ENCODE peak calls at places on chromosomes 3 and 15, in five cellular contexts. One of them, this sample, is unnamed.

GRCh38 chr15:54576303-54576935 is 598.2 kb downstream of the UNC13C start:
- DNase-seq in adipocyte: no peak
- DNase-seq in activated naive CD8-positive, alpha-beta T cell treated with anti-CD3 and anti-CD28 coated beads for 36 hours: no peak
- DNase-seq in glutamatergic neuron: no peak
- DNase-seq in endothelial cell of umbilical vein: no peak
- DNase-seq in this sample: no peak

GRCh38 chr3:11128682-11129632 is 25.3 kb upstream of the HRH1 start:
- DNase-seq in adipocyte: no peak
- DNase-seq in glutamatergic neuron: no peak
- DNase-seq in activated naive CD8-positive, alpha-beta T cell treated with anti-CD3 and anti-CD28 coated beads for 36 hours: no peak
- DNase-seq in endothelial cell of umbilical vein: no peak
- DNase-seq in this sample: no peak

GRCh38 chr3:161067346-161067745 is 37.8 kb downstream of the B3GALNT1 start:
- DNase-seq in glutamatergic neuron: no peak
- DNase-seq in endothelial cell of umbilical vein: peak
- DNase-seq in adipocyte: no peak
- DNase-seq in activated naive CD8-positive, alpha-beta T cell treated with anti-CD3 and anti-CD28 coated beads for 36 hours: no peak
- DNase-seq in this sample: no peak

GRCh38 chr3:151931171-151931570 is 57.7 kb downstream of the SUCNR1 start:
- DNase-seq in glutamatergic neuron: no peak
- DNase-seq in activated naive CD8-positive, alpha-beta T cell treated with anti-CD3 and anti-CD28 coated beads for 36 hours: no peak
- DNase-seq in endothelial cell of umbilical vein: peak
- DNase-seq in adipocyte: peak
- DNase-seq in this sample: no peak

GRCh38 chr3:6228958-6229683 is 631.8 kb upstream of the GRM7 start:
- DNase-seq in endothelial cell of umbilical vein: no peak
- DNase-seq in adipocyte: no peak
- DNase-seq in glutamatergic neuron: no peak
- DNase-seq in activated naive CD8-positive, alpha-beta T cell treated with anti-CD3 and anti-CD28 coated beads for 36 hours: no peak
- DNase-seq in this sample: no peak

GRCh38 chr3:194731496-194732073 is 45.9 kb downstream of the FAM43A start:
- DNase-seq in glutamatergic neuron: no peak
- DNase-seq in endothelial cell of umbilical vein: no peak
- DNase-seq in activated naive CD8-positive, alpha-beta T cell treated with anti-CD3 and anti-CD28 coated beads for 36 hours: no peak
- DNase-seq in adipocyte: no peak
- DNase-seq in this sample: no peak

GRCh38 chr15:49521802-49522201 is 98.8 kb downstream of the FGF7 start:
- DNase-seq in endothelial cell of umbilical vein: no peak
- DNase-seq in adipocyte: no peak
- DNase-seq in activated naive CD8-positive, alpha-beta T cell treated with anti-CD3 and anti-CD28 coated beads for 36 hours: no peak
- DNase-seq in glutamatergic neuron: no peak
- DNase-seq in this sample: no peak

GRCh38 chr3:11948866-11949265 is 55.3 kb upstream of the SYN2 start:
- DNase-seq in activated naive CD8-positive, alpha-beta T cell treated with anti-CD3 and anti-CD28 coated beads for 36 hours: no peak
- DNase-seq in adipocyte: no peak
- DNase-seq in glutamatergic neuron: no peak
- DNase-seq in endothelial cell of umbilical vein: no peak
- DNase-seq in this sample: no peak

GRCh38 chr3:101703169-101703568 is 16.7 kb upstream of the RPL24 start:
- DNase-seq in endothelial cell of umbilical vein: no peak
- DNase-seq in glutamatergic neuron: no peak
- DNase-seq in activated naive CD8-positive, alpha-beta T cell treated with anti-CD3 and anti-CD28 coated beads for 36 hours: no peak
- DNase-seq in adipocyte: no peak
- DNase-seq in this sample: no peak

GRCh38 chr3:72446406-72447058 is 401.7 kb downstream of the SHQ1 start:
- DNase-seq in activated naive CD8-positive, alpha-beta T cell treated with anti-CD3 and anti-CD28 coated beads for 36 hours: no peak
- DNase-seq in adipocyte: no peak
- DNase-seq in glutamatergic neuron: no peak
- DNase-seq in endothelial cell of umbilical vein: no peak
- DNase-seq in this sample: peak

GRCh38 chr15:29529043-29529442 is 259.4 kb upstream of the NSMCE3 start:
- DNase-seq in adipocyte: no peak
- DNase-seq in endothelial cell of umbilical vein: no peak
- DNase-seq in activated naive CD8-positive, alpha-beta T cell treated with anti-CD3 and anti-CD28 coated beads for 36 hours: no peak
- DNase-seq in glutamatergic neuron: no peak
- DNase-seq in this sample: no peak

GRCh38 chr3:117160176-117160575 is 450.6 kb downstream of the TUSC7 start:
- DNase-seq in activated naive CD8-positive, alpha-beta T cell treated with anti-CD3 and anti-CD28 coated beads for 36 hours: no peak
- DNase-seq in endothelial cell of umbilical vein: no peak
- DNase-seq in adipocyte: no peak
- DNase-seq in glutamatergic neuron: no peak
- DNase-seq in this sample: no peak

GRCh38 chr3:29065211-29065785 is 215.6 kb upstream of the RBMS3 start:
- DNase-seq in adipocyte: peak
- DNase-seq in endothelial cell of umbilical vein: peak
- DNase-seq in glutamatergic neuron: no peak
- DNase-seq in activated naive CD8-positive, alpha-beta T cell treated with anti-CD3 and anti-CD28 coated beads for 36 hours: no peak
- DNase-seq in this sample: no peak

GRCh38 chr15:68389936-68390790 is 41.8 kb downstream of the ITGA11 start:
- DNase-seq in endothelial cell of umbilical vein: peak
- DNase-seq in adipocyte: no peak
- DNase-seq in glutamatergic neuron: no peak
- DNase-seq in activated naive CD8-positive, alpha-beta T cell treated with anti-CD3 and anti-CD28 coated beads for 36 hours: peak
- DNase-seq in this sample: no peak

GRCh38 chr3:180870008-180870733 is 42.3 kb upstream of the FXR1 start:
- DNase-seq in activated naive CD8-positive, alpha-beta T cell treated with anti-CD3 and anti-CD28 coated beads for 36 hours: no peak
- DNase-seq in glutamatergic neuron: peak
- DNase-seq in adipocyte: peak
- DNase-seq in endothelial cell of umbilical vein: peak
- DNase-seq in this sample: no peak

GRCh38 chr15:85533949-85534543 is 153.6 kb downstream of the AKAP13 start:
- DNase-seq in activated naive CD8-positive, alpha-beta T cell treated with anti-CD3 and anti-CD28 coated beads for 36 hours: peak
- DNase-seq in glutamatergic neuron: no peak
- DNase-seq in endothelial cell of umbilical vein: no peak
- DNase-seq in adipocyte: no peak
- DNase-seq in this sample: no peak

GRCh38 chr3:129313415-129313982 is 34.8 kb downstream of the HMCES start:
- DNase-seq in activated naive CD8-positive, alpha-beta T cell treated with anti-CD3 and anti-CD28 coated beads for 36 hours: peak
- DNase-seq in adipocyte: no peak
- DNase-seq in endothelial cell of umbilical vein: no peak
- DNase-seq in glutamatergic neuron: no peak
- DNase-seq in this sample: no peak

GRCh38 chr15:90807074-90807646 is 61.2 kb upstream of the FURIN start:
- DNase-seq in activated naive CD8-positive, alpha-beta T cell treated with anti-CD3 and anti-CD28 coated beads for 36 hours: no peak
- DNase-seq in glutamatergic neuron: no peak
- DNase-seq in adipocyte: no peak
- DNase-seq in endothelial cell of umbilical vein: no peak
- DNase-seq in this sample: no peak

GRCh38 chr3:66048051-66048395 is 9.3 kb upstream of the MAGI1 start:
- DNase-seq in endothelial cell of umbilical vein: peak
- DNase-seq in adipocyte: peak
- DNase-seq in activated naive CD8-positive, alpha-beta T cell treated with anti-CD3 and anti-CD28 coated beads for 36 hours: no peak
- DNase-seq in glutamatergic neuron: no peak
- DNase-seq in this sample: no peak

GRCh38 chr3:147405552-147406254 is 640 bp downstream of the ZIC4 start:
- DNase-seq in activated naive CD8-positive, alpha-beta T cell treated with anti-CD3 and anti-CD28 coated beads for 36 hours: no peak
- DNase-seq in glutamatergic neuron: no peak
- DNase-seq in adipocyte: no peak
- DNase-seq in endothelial cell of umbilical vein: no peak
- DNase-seq in this sample: no peak

GRCh38 chr3:196998966-196999760 is 30.5 kb downstream of the MELTF start:
- DNase-seq in activated naive CD8-positive, alpha-beta T cell treated with anti-CD3 and anti-CD28 coated beads for 36 hours: no peak
- DNase-seq in adipocyte: no peak
- DNase-seq in glutamatergic neuron: no peak
- DNase-seq in endothelial cell of umbilical vein: no peak
- DNase-seq in this sample: no peak

GRCh38 chr3:24562874-24563273 is 68.2 kb upstream of the THRB start:
- DNase-seq in adipocyte: no peak
- DNase-seq in endothelial cell of umbilical vein: no peak
- DNase-seq in glutamatergic neuron: no peak
- DNase-seq in activated naive CD8-positive, alpha-beta T cell treated with anti-CD3 and anti-CD28 coated beads for 36 hours: no peak
- DNase-seq in this sample: no peak

GRCh38 chr15:66409565-66410108 is 22.9 kb downstream of the MAP2K1 start:
- DNase-seq in glutamatergic neuron: no peak
- DNase-seq in endothelial cell of umbilical vein: no peak
- DNase-seq in activated naive CD8-positive, alpha-beta T cell treated with anti-CD3 and anti-CD28 coated beads for 36 hours: no peak
- DNase-seq in adipocyte: no peak
- DNase-seq in this sample: no peak

GRCh38 chr3:141399979-141400971 is 32.0 kb downstream of the ZBTB38 start:
- DNase-seq in adipocyte: peak
- DNase-seq in glutamatergic neuron: no peak
- DNase-seq in activated naive CD8-positive, alpha-beta T cell treated with anti-CD3 and anti-CD28 coated beads for 36 hours: no peak
- DNase-seq in endothelial cell of umbilical vein: no peak
- DNase-seq in this sample: no peak